ENCODE peak calls at places on chromosomes 13 and 19, in four cellular contexts. One of them, this sample, is unnamed.

GRCh38 chr13:49443327-49443688 is 556 bp downstream of the CAB39L start:
- DNase-seq in neural progenitor cell: peak; percentile 48
- DNase-seq in PC-3: peak; percentile 31
- DNase-seq in GM23248: peak; percentile 57
- DNase-seq in this sample: no peak

GRCh38 chr19:49809155-49809986 is 3.7 kb downstream of the FUZ start:
- DNase-seq in neural progenitor cell: peak; percentile 71
- DNase-seq in PC-3: peak; percentile 36
- DNase-seq in GM23248: peak; percentile 62
- DNase-seq in this sample: peak; percentile 61

GRCh38 chr19:48745208-48745995 is 1.3 kb downstream of the IZUMO1 start:
- DNase-seq in neural progenitor cell: peak; percentile 84
- DNase-seq in PC-3: peak; percentile 63
- DNase-seq in GM23248: peak; percentile 90
- DNase-seq in this sample: peak; percentile 88

GRCh38 chr13:109344552-109345157 is 441.7 kb downstream of the IRS2 start:
- DNase-seq in PC-3: peak; percentile 55
- DNase-seq in GM23248: peak; percentile 62
- DNase-seq in neural progenitor cell: no peak
- DNase-seq in this sample: no peak

GRCh38 chr19:11481777-11482383 is 1.0 kb upstream of the ELAVL3 start:
- DNase-seq in GM23248: peak; percentile 89
- DNase-seq in neural progenitor cell: peak; percentile 92
- DNase-seq in PC-3: peak; percentile 86
- DNase-seq in this sample: peak; percentile 98

GRCh38 chr13:32284927-32285632 is 30.1 kb downstream of the ZAR1L start:
- DNase-seq in neural progenitor cell: peak; percentile 44
- DNase-seq in GM23248: peak; percentile 63
- DNase-seq in PC-3: peak; percentile 82
- DNase-seq in this sample: peak; percentile 68

GRCh38 chr13:113742000-113742441 is 17.0 kb upstream of the TMEM255B start:
- DNase-seq in neural progenitor cell: peak; percentile 53
- DNase-seq in GM23248: peak; percentile 84
- DNase-seq in PC-3: peak; percentile 67
- DNase-seq in this sample: peak; percentile 55

GRCh38 chr13:65505941-65506340 is 1724.2 kb downstream of the PCDH9 start:
- DNase-seq in neural progenitor cell: no peak
- DNase-seq in GM23248: no peak
- DNase-seq in PC-3: no peak
- DNase-seq in this sample: no peak

GRCh38 chr19:10517361-10517759 is at the start of gene S1PR5:
- DNase-seq in PC-3: no peak
- DNase-seq in GM23248: peak; percentile 54
- DNase-seq in neural progenitor cell: peak; percentile 54
- DNase-seq in this sample: peak; percentile 24

GRCh38 chr13:106815545-106815944 is 247.6 kb upstream of the ARGLU1 start:
- DNase-seq in PC-3: no peak
- DNase-seq in GM23248: no peak
- DNase-seq in neural progenitor cell: no peak
- DNase-seq in this sample: no peak

GRCh38 chr13:93227906-93228801 is 1.5 kb downstream of the GPC6 start:
- DNase-seq in neural progenitor cell: peak; percentile 93
- DNase-seq in GM23248: peak; percentile 90
- DNase-seq in PC-3: peak; percentile 64
- DNase-seq in this sample: peak; percentile 95

GRCh38 chr13:29975287-29975686 is 124.9 kb upstream of the UBL3 start:
- DNase-seq in PC-3: no peak
- DNase-seq in GM23248: no peak
- DNase-seq in neural progenitor cell: no peak
- DNase-seq in this sample: no peak

GRCh38 chr19:46495789-46496099 is at the start of gene PNMA8B:
- DNase-seq in GM23248: peak; percentile 35
- DNase-seq in neural progenitor cell: peak; percentile 100
- DNase-seq in PC-3: no peak
- DNase-seq in this sample: peak; percentile 88

GRCh38 chr19:9791552-9792181 is 23.1 kb upstream of the ZNF846 start:
- DNase-seq in PC-3: peak; percentile 93
- DNase-seq in neural progenitor cell: peak; percentile 99
- DNase-seq in GM23248: peak; percentile 97
- DNase-seq in this sample: peak; percentile 97

GRCh38 chr13:44373601-44374347 is at the start of gene SERP2:
- DNase-seq in neural progenitor cell: peak; percentile 84
- DNase-seq in GM23248: peak; percentile 43
- DNase-seq in PC-3: no peak
- DNase-seq in this sample: peak; percentile 2

DNA sequence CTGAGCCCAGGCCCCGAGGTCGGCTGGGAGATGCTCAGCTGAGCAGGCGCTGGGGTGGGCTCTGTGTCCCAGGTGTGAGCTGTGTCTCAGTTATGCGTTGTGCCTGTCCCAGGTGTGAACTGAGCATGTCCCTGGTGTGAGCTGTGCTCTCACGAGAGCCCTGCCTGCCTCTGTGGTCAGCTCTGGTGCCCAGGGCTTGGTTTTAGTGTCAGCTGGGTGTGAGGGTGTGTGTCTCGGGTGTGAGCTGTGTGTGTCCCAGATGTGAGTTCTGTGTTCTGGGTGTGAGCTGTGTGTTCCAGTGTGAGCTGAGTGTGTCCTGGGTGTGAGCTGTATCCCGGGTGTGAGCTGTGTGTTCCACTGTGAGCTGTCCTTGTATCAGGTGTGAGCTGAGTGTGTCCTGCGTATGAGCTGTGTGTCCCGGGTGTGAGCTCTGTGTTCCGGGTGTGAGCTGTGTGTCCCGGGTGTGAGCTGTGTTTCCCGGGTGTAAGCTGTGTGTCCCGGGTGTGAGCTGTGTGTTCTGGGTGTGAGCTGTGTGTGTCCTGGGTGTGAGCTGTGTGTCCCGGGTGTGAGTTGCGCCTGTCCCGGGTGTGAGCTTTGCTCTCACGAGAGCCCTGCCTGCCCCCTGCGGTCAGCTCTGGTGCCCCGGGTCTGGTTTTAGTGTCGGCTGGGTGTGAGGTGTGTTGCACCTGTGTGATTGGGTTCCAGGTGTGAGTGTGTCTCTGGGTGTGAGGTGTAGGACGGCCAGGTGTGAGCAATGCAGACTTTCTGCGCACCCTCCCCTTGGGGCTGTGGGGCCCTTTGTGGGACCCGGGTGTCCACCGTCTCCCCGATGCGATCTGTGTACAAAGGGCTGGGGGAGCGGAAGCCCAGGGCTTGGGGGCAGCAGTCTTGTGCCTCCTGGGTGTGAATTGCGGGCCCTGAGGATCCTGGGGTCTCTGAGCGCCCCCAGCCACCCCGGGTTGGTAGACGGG is 7.1 kb upstream of the PEAK3 start:
- DNase-seq in neural progenitor cell: no peak
- DNase-seq in GM23248: no peak
- DNase-seq in PC-3: no peak
- DNase-seq in this sample: no peak
- H3K27me3 ChIP-seq in neural progenitor cell: peaks cover 100% of the 10 kb centered on the region
- H3K27me3 ChIP-seq in GM23248: peaks cover 30% of the 10 kb centered on the region
- H3K27me3 ChIP-seq in PC-3: peaks cover 21% of the 10 kb centered on the region
- H3K27me3 ChIP-seq in this sample: peaks cover 42% of the 10 kb centered on the region

GRCh38 chr19:824885-825284 is 2.8 kb upstream of the AZU1 start:
- DNase-seq in GM23248: no peak
- DNase-seq in PC-3: no peak
- DNase-seq in neural progenitor cell: no peak
- DNase-seq in this sample: no peak

GRCh38 chr19:823565-824121 is 1.9 kb upstream of the PLPPR3 start:
- DNase-seq in PC-3: no peak
- DNase-seq in GM23248: no peak
- DNase-seq in neural progenitor cell: peak; percentile 45
- DNase-seq in this sample: no peak

GRCh38 chr19:825897-826640 is 1.6 kb upstream of the AZU1 start:
- DNase-seq in neural progenitor cell: no peak
- DNase-seq in GM23248: no peak
- DNase-seq in PC-3: no peak
- DNase-seq in this sample: no peak

GRCh38 chr19:821228-821975 is at the start of gene PLPPR3:
- DNase-seq in PC-3: no peak
- DNase-seq in GM23248: no peak
- DNase-seq in neural progenitor cell: peak; percentile 63
- DNase-seq in this sample: no peak

DNA sequence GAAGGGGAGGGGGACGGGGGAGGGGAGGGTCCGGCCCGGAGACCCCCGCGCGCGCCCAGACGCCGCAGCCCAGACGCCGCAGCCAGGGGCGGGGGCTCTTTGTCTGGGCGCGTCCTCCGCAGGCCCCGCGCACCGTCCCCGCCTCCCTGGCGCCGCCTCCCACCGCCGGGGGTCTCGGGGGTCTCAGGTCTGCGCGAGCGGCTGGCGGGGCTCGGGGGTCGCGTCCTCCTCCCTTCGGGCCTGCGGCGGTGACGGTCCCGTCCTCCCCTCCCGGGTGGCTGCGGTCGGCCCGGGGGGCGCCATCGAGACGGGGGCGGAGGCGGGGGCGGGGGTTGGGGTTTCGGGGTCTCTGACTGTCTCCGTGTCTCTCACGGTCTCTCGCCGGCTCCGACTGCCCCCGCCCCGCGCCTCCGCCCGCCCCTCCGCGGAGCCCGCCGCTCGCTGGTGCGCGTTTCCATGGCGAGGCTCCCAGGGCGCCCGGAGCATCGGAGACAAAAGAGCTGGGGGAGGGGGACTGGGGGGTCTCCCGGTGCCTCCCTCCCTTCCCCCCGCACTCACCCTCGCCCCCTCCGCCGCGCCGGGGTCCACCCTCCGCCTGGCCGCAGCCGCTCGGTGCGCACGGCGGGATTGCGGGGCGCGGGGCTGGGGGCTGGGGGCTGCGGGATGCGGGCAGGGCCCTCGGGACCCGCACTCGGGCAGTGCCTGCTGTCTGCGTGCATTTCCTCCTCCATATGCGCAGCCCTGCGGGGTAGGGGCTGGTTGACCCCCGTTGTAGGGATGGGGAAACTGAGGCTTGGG is 420 bp upstream of the PLPPR3 start:
- DNase-seq in GM23248: no peak
- DNase-seq in PC-3: no peak
- DNase-seq in neural progenitor cell: peak; percentile 92
- DNase-seq in this sample: no peak
- H3K4me3 ChIP-seq in GM23248: peak overlapping the region; percentile 64
- H3K4me3 ChIP-seq in PC-3: no peak overlapping the region
- H3K4me3 ChIP-seq in neural progenitor cell: peak overlapping the region; percentile 99
- H3K4me3 ChIP-seq in this sample: peak overlapping the region; percentile 69

GRCh38 chr19:55161571-55162322 is 4.2 kb upstream of the TNNI3 start:
- DNase-seq in GM23248: no peak
- DNase-seq in neural progenitor cell: no peak
- DNase-seq in PC-3: no peak
- DNase-seq in this sample: no peak
- TF ChIP-seq EZH2 in GM23248: no peak
- TF ChIP-seq EZH2 in neural progenitor cell: no peak
- TF ChIP-seq EZH2 in PC-3: no peak
- TF ChIP-seq EZH2 in this sample: no peak

GRCh38 chr13:25354377-25354776 is 17.4 kb upstream of the ATP8A2 start:
- DNase-seq in GM23248: no peak
- DNase-seq in PC-3: no peak
- DNase-seq in neural progenitor cell: no peak
- DNase-seq in this sample: no peak
- H3K27me3 ChIP-seq in GM23248: peaks cover 20% of the 10 kb centered on the region
- H3K27me3 ChIP-seq in PC-3: peaks cover 61% of the 10 kb centered on the region
- H3K27me3 ChIP-seq in neural progenitor cell: no peaks in the 10 kb centered on the region
- H3K27me3 ChIP-seq in this sample: no peaks in the 10 kb centered on the region

GRCh38 chr13:27476943-27477681 is 26.7 kb upstream of the MTIF3 start:
- DNase-seq in GM23248: peak; percentile 83
- DNase-seq in neural progenitor cell: no peak
- DNase-seq in PC-3: peak; percentile 89
- DNase-seq in this sample: no peak
- H3K4me3 ChIP-seq in GM23248: no peak overlapping the region
- H3K4me3 ChIP-seq in neural progenitor cell: no peak overlapping the region
- H3K4me3 ChIP-seq in PC-3: peak overlapping the region; percentile 41
- H3K4me3 ChIP-seq in this sample: no peak overlapping the region

GRCh38 chr19:7863157-7863970 is 10.8 kb downstream of the PRR36 start:
- DNase-seq in neural progenitor cell: peak; percentile 73
- DNase-seq in PC-3: no peak
- DNase-seq in GM23248: no peak
- DNase-seq in this sample: no peak
- TF ChIP-seq EZH2 in neural progenitor cell: no peak
- TF ChIP-seq EZH2 in PC-3: no peak
- TF ChIP-seq EZH2 in GM23248: no peak
- TF ChIP-seq EZH2 in this sample: no peak

GRCh38 chr13:20142019-20142926 is 18.6 kb downstream of the GJA3 start:
- DNase-seq in neural progenitor cell: no peak
- DNase-seq in GM23248: no peak
- DNase-seq in PC-3: no peak
- DNase-seq in this sample: no peak

GRCh38 chr13:20141238-20142018 is 19.4 kb downstream of the GJA3 start:
- DNase-seq in neural progenitor cell: no peak
- DNase-seq in PC-3: no peak
- DNase-seq in GM23248: no peak
- DNase-seq in this sample: peak; percentile 41

GRCh38 chr13:20142927-20143480 is 17.8 kb downstream of the GJA3 start:
- DNase-seq in neural progenitor cell: no peak
- DNase-seq in GM23248: no peak
- DNase-seq in PC-3: no peak
- DNase-seq in this sample: no peak

GRCh38 chr13:20137875-20138274 is 23.0 kb downstream of the GJA3 start:
- DNase-seq in GM23248: no peak
- DNase-seq in PC-3: no peak
- DNase-seq in neural progenitor cell: no peak
- DNase-seq in this sample: no peak

DNA sequence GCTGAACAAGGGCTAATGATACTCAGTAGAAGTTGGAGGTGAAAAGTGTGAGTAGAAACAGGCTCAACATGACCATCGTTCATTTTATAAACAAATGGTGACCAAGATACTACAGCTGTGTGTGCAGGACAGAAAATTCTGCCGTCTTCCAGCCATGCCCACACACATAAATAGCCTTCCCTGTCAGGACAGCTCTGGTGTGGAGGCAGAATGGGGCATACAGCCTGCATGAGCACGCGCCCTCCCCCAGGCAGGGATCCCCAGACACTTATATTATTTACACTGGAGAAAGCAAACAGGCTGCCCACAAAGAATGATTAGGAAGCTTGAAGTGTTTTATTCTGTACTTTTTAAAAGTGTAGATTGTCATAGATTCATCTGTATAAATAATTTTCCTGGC is 20.4 kb downstream of the GJA3 start:
- DNase-seq in PC-3: no peak
- DNase-seq in GM23248: no peak
- DNase-seq in neural progenitor cell: no peak
- DNase-seq in this sample: no peak
- H3K27me3 ChIP-seq in PC-3: no peaks in the 10 kb centered on the region
- H3K27me3 ChIP-seq in GM23248: peaks cover 13% of the 10 kb centered on the region
- H3K27me3 ChIP-seq in neural progenitor cell: peaks cover 35% of the 10 kb centered on the region
- H3K27me3 ChIP-seq in this sample: no peaks in the 10 kb centered on the region